ENCODE peak calls at places on chromosomes 3 and 15, in six cellular contexts. T, L, R, P, D and I are unnamed samples.

GRCh38 chr15:56832125-56832524 is 86.3 kb upstream of the TCF12 start:
- DNase-seq in P (no peak), R (no peak), T (no peak), L (no peak), D (no peak), I (no peak)

GRCh38 chr3:8784676-8785435 is 15.4 kb upstream of the OXTR start:
- DNase-seq in R (no peak), P (no peak), T (no peak), L (no peak), D (no peak), I (no peak)

GRCh38 chr15:39968273-39969001 is 34.5 kb downstream of the EIF2AK4 start:
- DNase-seq in D (no peak), T (no peak), R (no peak), L (no peak), P (no peak), I (no peak)

GRCh38 chr15:81155375-81156218 is 21.5 kb downstream of the CFAP161 start:
- DNase-seq in P (peak; percentile 57), T (peak; percentile 43), R (no peak), L (peak; percentile 61), D (peak; percentile 28), I (peak; percentile 4)

GRCh38 chr3:99640214-99640851 is 1.9 kb downstream of the COL8A1 start:
- DNase-seq in R (no peak), T (no peak), P (no peak), L (no peak), D (no peak), I (no peak)

GRCh38 chr15:65306551-65306950 is 2.1 kb downstream of the RNU5B-1 start:
- DNase-seq in T (no peak), D (no peak), R (no peak), L (no peak), P (no peak), I (no peak)

GRCh38 chr3:72086051-72086711 is 301.2 kb upstream of the PROK2 start:
- DNase-seq in L (no peak), T (no peak), P (no peak), D (no peak), R (no peak), I (no peak)

GRCh38 chr3:171833775-171834460 is 9.2 kb upstream of the TMEM212 start:
- DNase-seq in P (no peak), L (no peak), T (no peak), D (peak; percentile 39), R (no peak), I (peak; percentile 59)

GRCh38 chr3:40172560-40172959 is 136.9 kb upstream of the EIF1B start:
- DNase-seq in T (no peak), D (no peak), R (no peak), P (no peak), L (peak; percentile 21), I (no peak)

GRCh38 chr15:75836953-75837321 is 6.3 kb upstream of the UBE2Q2 start:
- DNase-seq in T (peak; percentile 62), R (no peak), D (peak; percentile 73), L (no peak), P (no peak), I (no peak)

GRCh38 chr3:152051501-152052404 is 178.3 kb downstream of the SUCNR1 start:
- DNase-seq in L (no peak), P (peak; percentile 22), D (no peak), T (peak; percentile 48), R (no peak), I (no peak)

GRCh38 chr15:75776075-75776443 is 63.4 kb upstream of the CSPG4 start:
- DNase-seq in D (peak; percentile 50), R (no peak), P (no peak), T (peak; percentile 4), L (peak; percentile 79), I (no peak)

GRCh38 chr3:128481438-128481942 is 11.5 kb downstream of the GATA2 start:
- DNase-seq in T (no peak), R (no peak), L (peak; percentile 74), D (no peak), P (no peak), I (peak; percentile 18)

GRCh38 chr3:154120903-154121235 is 321 bp upstream of the ARHGEF26 start:
- DNase-seq in R (no peak), D (no peak), L (no peak), P (no peak), T (no peak), I (no peak)

GRCh38 chr3:49566312-49566711 is 12.0 kb downstream of the BSN start:
- DNase-seq in R (no peak), P (no peak), L (no peak), T (no peak), D (no peak), I (no peak)

GRCh38 chr15:67512140-67512539 is 8.8 kb upstream of the C15orf61 start:
- DNase-seq in D (no peak), L (no peak), R (no peak), P (peak; percentile 18), T (no peak), I (no peak)

GRCh38 chr15:82040862-82041261 is 5.0 kb downstream of the MEX3B start:
- DNase-seq in T (no peak), L (peak; percentile 93), D (no peak), R (peak; percentile 50), P (no peak), I (peak; percentile 4)

GRCh38 chr15:92869263-92869940 is 30.7 kb upstream of the CHD2 start:
- DNase-seq in P (no peak), L (no peak), T (no peak), D (peak; percentile 76), R (no peak), I (no peak)

GRCh38 chr3:42839616-42840015 is 30.4 kb downstream of the ACKR2 start:
- DNase-seq in T (peak; percentile 32), P (peak; percentile 78), D (peak; percentile 57), R (peak; percentile 20), L (peak; percentile 72), I (peak; percentile 29)

GRCh38 chr3:134486577-134487041 is 752 bp downstream of the CEP63 start:
- DNase-seq in T (no peak), R (no peak), P (no peak), L (no peak), D (peak; percentile 29), I (peak; percentile 17)

GRCh38 chr3:11651900-11652299 is 8.2 kb upstream of the VGLL4 start:
- DNase-seq in P (no peak), T (no peak), R (no peak), L (no peak), D (peak; percentile 28), I (no peak)

GRCh38 chr3:21290557-21290956 is 460.5 kb downstream of the ZNF385D start:
- DNase-seq in R (no peak), P (no peak), L (no peak), D (no peak), T (no peak), I (no peak)

GRCh38 chr3:127288921-127289645 is 1.2 kb upstream of the PRR20G start:
- DNase-seq in R (no peak), T (no peak), D (no peak), L (peak; percentile 65), P (no peak), I (no peak)

GRCh38 chr15:74200394-74200793 is 2.2 kb downstream of the STRA6 start:
- DNase-seq in L (no peak), P (no peak), R (no peak), T (peak; percentile 72), D (peak; percentile 92), I (no peak)

GRCh38 chr3:31234143-31234542 is 298.6 kb upstream of the STT3B start:
- DNase-seq in L (no peak), P (no peak), D (no peak), T (no peak), R (no peak), I (no peak)

GRCh38 chr3:108489776-108490175 is 20.6 kb downstream of the MYH15 start:
- DNase-seq in P (peak; percentile 53), L (peak; percentile 69), R (peak; percentile 20), D (peak; percentile 55), T (no peak), I (peak; percentile 39)

GRCh38 chr3:156750191-156750873 is 75.8 kb upstream of the LEKR1 start:
- DNase-seq in T (peak; percentile 32), D (peak; percentile 19), R (no peak), L (peak; percentile 70), P (no peak), I (peak; percentile 20)